ENCODE peak calls at places on chromosomes 5 and 9, in four cellular contexts. F, Z, H and C are unnamed samples.

GRCh38 chr9:114687034-114687433 is 5.0 kb upstream of the TEX48 start:
- DNase-seq in H (no peak), Z (no peak), F (peak), C (no peak)

GRCh38 chr5:139064613-139065012 is 133.6 kb downstream of the SIL1 start:
- DNase-seq in Z (no peak), F (no peak), H (no peak), C (no peak)

GRCh38 chr5:174198541-174198940 is 153.0 kb downstream of the NSG2 start:
- DNase-seq in F (no peak), H (no peak), Z (no peak), C (no peak)

GRCh38 chr9:127049044-127049443 is 73.4 kb downstream of the ANGPTL2 start:
- DNase-seq in H (no peak), Z (no peak), F (peak), C (no peak)

GRCh38 chr9:35385042-35385441 is 104.9 kb upstream of the RUSC2 start:
- DNase-seq in F (peak), Z (no peak), H (no peak), C (no peak)

GRCh38 chr9:108780949-108781734 is 74.6 kb downstream of the ACTL7B start:
- DNase-seq in Z (no peak), H (no peak), F (no peak), C (no peak)

GRCh38 chr9:124574944-124575343 is 67.7 kb upstream of the NR5A1 start:
- DNase-seq in F (peak), Z (no peak), H (no peak), C (no peak)

GRCh38 chr5:81749186-81749561 is 1.7 kb downstream of the SSBP2 start:
- DNase-seq in F (no peak), Z (no peak), H (no peak), C (no peak)

GRCh38 chr5:88686743-88687142 is 196.2 kb downstream of the MEF2C start:
- DNase-seq in Z (no peak), H (no peak), F (no peak), C (no peak)

GRCh38 chr9:97632406-97632991 is 669 bp downstream of the TSTD2 start:
- DNase-seq in F (peak), Z (peak), H (no peak), C (peak)

GRCh38 chr9:3441197-3441816 is 84.5 kb downstream of the RFX3 start:
- DNase-seq in Z (no peak), H (peak), F (peak), C (no peak)

GRCh38 chr5:73296772-73297171 is 123.8 kb downstream of the TMEM174 start:
- DNase-seq in F (peak), Z (no peak), H (peak), C (no peak)

GRCh38 chr9:83280259-83280658 is 217.3 kb upstream of the RASEF start:
- DNase-seq in H (no peak), Z (no peak), F (peak), C (no peak)

GRCh38 chr5:132759114-132760042 is 12.2 kb downstream of the CCNI2 start:
- DNase-seq in F (no peak), H (no peak), Z (no peak), C (no peak)

GRCh38 chr5:95644351-95645042 is 2.1 kb upstream of the RFESD start:
- DNase-seq in F (peak), Z (no peak), H (peak), C (no peak)

GRCh38 chr5:170546257-170546656 is 42.4 kb downstream of the KCNIP1 start:
- DNase-seq in Z (no peak), H (no peak), F (no peak), C (no peak)

GRCh38 chr5:8908055-8908683 is 637.7 kb downstream of the SEMA5A start:
- DNase-seq in Z (no peak), F (peak), H (peak), C (no peak)

GRCh38 chr9:109956811-109957440 is 176.9 kb downstream of the PALM2AKAP2 start:
- DNase-seq in F (peak), Z (no peak), H (no peak), C (no peak)

GRCh38 chr5:120106912-120107525 is 357.1 kb upstream of the PRR16 start:
- DNase-seq in F (no peak), Z (no peak), H (no peak), C (no peak)

GRCh38 chr5:139523635-139524445 is 37.3 kb upstream of the UBE2D2 start:
- DNase-seq in F (no peak), Z (no peak), H (no peak), C (no peak)

GRCh38 chr5:179306191-179307005 is 38.9 kb downstream of the ADAMTS2 start:
- DNase-seq in H (no peak), F (no peak), Z (no peak), C (peak)

GRCh38 chr5:149172709-149173505 is 31.6 kb downstream of the ABLIM3 start:
- DNase-seq in H (no peak), F (no peak), Z (no peak), C (no peak)

GRCh38 chr9:130275156-130275555 is 9.6 kb downstream of the HMCN2 start:
- DNase-seq in Z (no peak), H (no peak), F (no peak), C (no peak)

GRCh38 chr5:10335711-10336470 is 17.6 kb upstream of the MARCHF6 start:
- DNase-seq in F (no peak), H (no peak), Z (no peak), C (no peak)

GRCh38 chr5:82754759-82755158 is 322.4 kb downstream of the TMEM167A start:
- DNase-seq in F (no peak), H (no peak), Z (no peak), C (no peak)

GRCh38 chr9:137777761-137778160 is 99.8 kb upstream of the CACNA1B start:
- DNase-seq in H (no peak), F (no peak), Z (no peak), C (no peak)

GRCh38 chr5:122463221-122463620 is 151.2 kb downstream of the SNCAIP start:
- DNase-seq in Z (no peak), F (peak), H (no peak), C (no peak)

GRCh38 chr5:107917983-107918382 is 247.2 kb upstream of the EFNA5 start:
- DNase-seq in H (no peak), F (peak), Z (no peak), C (no peak)

GRCh38 chr5:133977858-133978257 is 9.4 kb upstream of the C5orf15 start:
- DNase-seq in F (peak), Z (no peak), H (no peak), C (no peak)

GRCh38 chr5:124536333-124536732 is 210.1 kb downstream of the ZNF608 start:
- DNase-seq in H (no peak), F (peak), Z (no peak), C (no peak)

GRCh38 chr5:78129632-78130031 is 164.9 kb downstream of the AP3B1 start:
- DNase-seq in F (no peak), H (no peak), Z (no peak), C (no peak)

GRCh38 chr5:43006411-43007202 is 33.5 kb downstream of the ANXA2R start:
- DNase-seq in F (peak), Z (no peak), H (no peak), C (no peak)

GRCh38 chr5:95709967-95710650 is 21.0 kb upstream of the RHOBTB3 start:
- DNase-seq in Z (no peak), F (peak), H (no peak), C (no peak)

GRCh38 chr9:87606921-87607521 is 109.4 kb downstream of the DAPK1 start:
- DNase-seq in H (no peak), Z (no peak), F (peak), C (no peak)

GRCh38 chr5:140055152-140055551 is 12.1 kb upstream of the NRG2 start:
- DNase-seq in Z (no peak), H (no peak), F (no peak), C (no peak)

GRCh38 chr5:17401509-17402290 is 96.3 kb upstream of the TAF11L2 start:
- DNase-seq in H (no peak), Z (no peak), F (no peak), C (no peak)

GRCh38 chr9:130333041-130334040 is 67.8 kb downstream of the HMCN2 start:
- DNase-seq in F (no peak), H (no peak), Z (no peak), C (no peak)

GRCh38 chr9:5442400-5443011 is 4.8 kb upstream of the PLGRKT start:
- DNase-seq in Z (no peak), F (peak), H (peak), C (no peak)

GRCh38 chr5:133844836-133845235 is 123.6 kb downstream of the C5orf15 start:
- DNase-seq in H (no peak), Z (no peak), F (no peak), C (peak)

DNA sequence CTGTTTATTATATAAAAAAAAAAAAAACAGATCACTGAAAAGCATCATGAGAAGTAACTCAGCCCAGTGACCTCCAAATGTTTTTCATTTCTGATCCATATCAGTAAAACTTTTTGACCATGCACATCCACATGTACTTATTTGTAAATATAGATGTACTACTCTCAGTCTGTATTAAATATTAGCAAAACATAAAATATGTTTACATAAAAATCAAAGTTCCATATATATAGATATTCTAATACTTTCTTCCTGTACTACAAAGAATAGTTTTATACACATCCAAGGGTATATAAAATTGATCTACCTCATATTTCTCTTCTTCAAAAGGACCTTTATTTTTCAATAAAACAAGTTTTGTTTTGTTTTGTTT is 309.1 kb downstream of the RAB3C start:
- DNase-seq in F (no peak), H (no peak), Z (no peak), C (no peak)
- H3K27ac ChIP-seq in F (peak), H (no peak), Z (peak), C (peak)

DNA sequence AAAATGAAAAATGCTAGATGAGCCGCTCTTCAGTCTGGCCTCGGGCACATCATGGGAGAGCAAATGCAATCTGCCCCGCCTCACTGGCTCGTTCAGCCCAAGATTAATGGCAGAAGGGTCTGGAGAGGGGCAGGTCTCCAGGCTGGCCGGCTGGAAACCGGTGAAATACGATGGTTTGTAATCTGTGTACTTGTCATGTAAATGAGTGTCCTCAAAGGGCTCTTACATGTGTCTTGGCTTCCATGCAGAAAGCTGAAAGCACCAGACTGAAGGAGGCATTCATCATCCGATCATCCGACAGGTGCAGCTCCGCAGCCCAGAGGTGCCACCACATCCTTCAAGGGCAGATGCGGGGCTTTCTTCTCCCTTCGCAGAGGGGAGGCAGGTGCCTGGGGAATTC is 111.4 kb downstream of the OLFM1 start:
- DNase-seq in F (no peak), H (no peak), Z (no peak), C (no peak)
- TF ChIP-seq CTCF in F (no peak), H (no peak), Z (no peak), C (no peak)

DNA sequence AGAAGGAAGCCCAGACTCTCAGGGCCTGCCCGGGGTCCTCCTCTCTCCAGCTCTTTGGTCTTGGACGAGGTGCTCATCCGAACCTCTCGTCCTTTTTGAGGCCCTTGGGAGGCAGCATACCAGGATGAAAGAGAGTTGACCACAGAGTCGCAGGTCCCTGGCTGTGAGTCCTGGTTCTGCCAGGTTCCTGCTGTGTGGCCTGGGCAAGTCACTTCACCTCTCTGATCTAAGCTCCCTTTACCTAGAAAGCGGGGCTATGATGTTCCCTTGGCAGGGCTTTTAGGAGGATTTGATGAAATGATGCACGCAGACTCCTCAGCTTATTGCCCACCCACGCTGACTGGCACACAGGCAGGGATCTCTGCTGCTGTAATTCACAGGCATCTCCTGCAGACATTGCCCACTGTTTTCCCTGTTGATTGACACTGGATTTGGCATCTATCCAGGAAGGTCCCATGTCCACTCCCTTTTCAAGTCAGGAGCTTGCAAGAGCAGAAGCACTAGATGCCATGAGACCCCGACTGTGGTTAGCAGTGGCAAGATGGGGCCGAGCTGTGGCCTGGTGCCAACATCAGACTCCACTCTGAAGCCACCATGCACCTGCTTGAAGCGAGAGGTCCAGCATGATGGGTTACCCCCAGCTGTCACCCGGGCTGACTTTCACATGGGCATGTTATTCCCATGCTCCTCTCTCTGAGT is 71.5 kb downstream of the MACROH2A1 start:
- DNase-seq in H (no peak), Z (no peak), F (no peak), C (no peak)
- H3K27ac ChIP-seq in H (no peak), Z (no peak), F (no peak), C (no peak)

DNA sequence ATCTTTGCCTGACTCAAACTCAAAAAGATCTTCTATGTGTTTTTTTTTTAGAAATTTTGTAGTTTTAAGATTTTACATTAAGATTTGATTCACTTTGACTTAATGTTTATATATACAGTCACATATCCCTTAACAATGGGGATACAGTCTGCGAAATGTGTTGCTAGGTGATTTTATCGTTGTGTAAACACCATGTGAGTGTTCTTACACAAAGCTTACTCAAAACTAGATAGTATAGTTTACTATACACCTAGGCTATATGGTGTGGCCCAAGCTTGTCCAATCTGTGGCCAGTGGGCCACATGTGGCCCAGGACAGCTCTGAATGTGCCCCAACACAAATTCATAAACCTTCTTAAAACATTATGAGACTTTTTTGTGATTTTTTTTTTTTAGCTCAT is 131.9 kb downstream of the CWC27 start:
- DNase-seq in F (no peak), H (no peak), Z (no peak), C (no peak)
- TF ChIP-seq CTCF in F (no peak), H (no peak), Z (no peak), C (no peak)

GRCh38 chr5:158537343-158537742 is 562.4 kb downstream of the EBF1 start:
- DNase-seq in Z (no peak), F (no peak), H (no peak), C (no peak)
- H3K27ac ChIP-seq in Z (no peak), F (no peak), H (no peak), C (no peak)

GRCh38 chr9:17462869-17463464 is 115.9 kb upstream of the SH3GL2 start:
- DNase-seq in F (peak), H (peak), Z (no peak), C (no peak)
- TF ChIP-seq CTCF in F (peak), H (no peak), Z (peak), C (no peak)

DNA sequence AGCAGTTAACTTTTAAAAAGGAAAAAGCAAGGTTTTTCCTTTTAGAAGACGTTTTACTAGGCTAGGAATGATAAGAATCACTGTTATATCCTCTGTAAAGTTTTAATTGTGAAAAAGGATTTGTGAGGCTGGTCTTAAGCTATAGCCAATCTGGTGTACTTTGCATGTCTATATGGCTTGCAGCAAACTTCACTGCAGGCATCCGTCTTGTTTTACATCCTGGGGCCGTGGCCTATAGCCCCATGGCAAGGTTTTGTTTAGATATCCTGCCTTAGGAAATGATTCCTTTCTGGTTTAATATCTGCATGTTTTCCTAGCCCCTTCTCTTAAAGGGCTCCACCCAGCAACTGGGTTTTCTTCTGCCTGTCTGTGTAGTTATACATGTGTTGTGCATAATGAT is 272.8 kb downstream of the ICE1 start:
- DNase-seq in Z (no peak), H (no peak), F (no peak), C (no peak)
- H3K27ac ChIP-seq in Z (no peak), H (no peak), F (no peak), C (no peak)

DNA sequence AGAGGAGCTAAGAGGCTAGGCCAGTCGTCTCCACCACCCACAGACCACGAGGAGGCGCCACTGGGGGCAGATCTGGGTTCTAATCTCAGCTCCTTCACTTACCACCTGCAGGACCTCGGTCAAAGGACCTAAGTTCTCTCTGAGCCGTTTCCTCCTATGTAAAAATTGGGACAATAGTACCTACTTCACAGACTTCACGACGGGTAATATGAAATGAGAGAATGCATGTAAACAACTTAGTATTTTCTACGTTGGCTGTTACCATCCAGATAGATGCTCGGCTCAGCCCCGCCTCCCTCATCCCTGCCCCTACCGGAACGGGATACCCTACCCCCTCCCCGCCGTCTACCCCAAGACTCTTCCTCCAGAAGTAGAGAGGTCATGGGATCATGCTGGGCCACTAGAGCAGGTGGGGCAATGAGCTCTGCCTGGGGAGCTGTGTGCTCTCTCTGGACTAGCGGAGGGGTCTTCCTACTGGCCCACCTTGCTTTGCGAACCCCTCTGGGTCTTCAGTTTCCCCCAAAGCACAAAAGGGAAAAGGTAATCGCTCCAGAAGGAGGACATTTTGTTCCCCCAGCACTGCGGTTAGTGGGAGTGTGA is 541 bp downstream of the GNPDA1 start:
- DNase-seq in Z (peak), F (no peak), H (peak), C (no peak)
- TF ChIP-seq CTCF in Z (peak), F (peak), H (peak), C (no peak)

DNA sequence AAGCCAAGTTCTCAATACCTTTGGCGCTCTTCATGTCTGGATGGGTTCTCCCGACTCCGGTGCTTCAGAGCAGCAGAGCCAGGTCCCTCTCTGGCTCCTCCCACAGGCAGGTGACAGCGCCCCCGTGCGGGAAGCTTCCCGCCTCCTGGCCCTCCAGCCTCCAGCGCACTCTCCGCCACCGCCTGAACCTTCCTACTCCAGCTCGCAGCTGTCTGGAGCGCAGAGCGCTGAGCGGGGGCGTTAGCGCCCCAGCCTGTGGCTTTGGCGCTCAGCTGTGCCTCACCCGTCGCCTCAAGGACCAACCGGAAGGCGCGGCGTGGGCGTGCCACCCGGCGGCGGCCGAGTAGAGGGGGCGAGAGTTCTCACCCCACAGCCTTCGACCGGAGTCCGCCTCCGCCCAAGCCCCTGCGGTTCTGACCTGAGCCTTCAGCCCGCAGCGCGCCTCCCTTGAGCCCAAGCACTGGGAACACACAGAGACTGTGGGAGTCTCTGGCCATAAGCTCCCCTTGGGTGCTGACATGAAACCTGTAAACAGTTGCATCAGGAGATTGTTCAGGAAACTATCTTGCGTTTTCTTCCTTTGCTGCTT is at the start of gene SLCO4C1:
- DNase-seq in H (peak), F (peak), Z (peak), C (no peak)
- H3K27ac ChIP-seq in H (no peak), F (no peak), Z (peak), C (no peak)

GRCh38 chr5:1244255-1244654 is 19.1 kb downstream of the SLC6A18 start:
- DNase-seq in Z (no peak), H (no peak), F (no peak), C (no peak)

GRCh38 chr5:1242733-1243486 is 17.7 kb downstream of the SLC6A18 start:
- DNase-seq in F (no peak), H (no peak), Z (no peak), C (no peak)

GRCh38 chr5:1244976-1245375 is 19.8 kb downstream of the SLC6A18 start:
- DNase-seq in H (peak), Z (no peak), F (no peak), C (no peak)

GRCh38 chr5:1241509-1242080 is 16.4 kb downstream of the SLC6A18 start:
- DNase-seq in H (no peak), F (no peak), Z (no peak), C (no peak)

GRCh38 chr5:1243487-1244152 is 18.4 kb downstream of the SLC6A18 start:
- DNase-seq in Z (no peak), F (no peak), H (no peak), C (no peak)
- TF ChIP-seq CTCF in Z (no peak), F (no peak), H (no peak), C (no peak)